ENCODE peak calls at places on chromosome 3, in ten cellular contexts. L, P, D, O, A, Q, R, B, K and M are unnamed samples.

GRCh38 chr3:125186261-125186770 is 26.2 kb downstream of the SLC12A8 start:
- DNase-seq in A (no peak), B (no peak), R (peak; percentile 51), Q (peak; percentile 43), L (no peak), P (no peak), D (no peak), O (no peak), K (no peak), M (no peak)

GRCh38 chr3:171704002-171704401 is 106.3 kb downstream of the PLD1 start:
- DNase-seq in R (peak; percentile 56), L (peak; percentile 53), D (no peak), O (no peak), A (no peak), P (no peak), K (no peak), Q (peak; percentile 37), B (no peak), M (no peak)

GRCh38 chr3:177337548-177338331 is 140.5 kb upstream of the TBL1XR1 start:
- DNase-seq in L (no peak), K (no peak), O (no peak), R (peak; percentile 84), D (no peak), Q (peak; percentile 52), A (no peak), P (peak; percentile 46), B (no peak), M (peak; percentile 73)

GRCh38 chr3:187014417-187014864 is 84.1 kb downstream of the ST6GAL1 start:
- DNase-seq in O (no peak), K (no peak), B (no peak), L (no peak), R (peak; percentile 71), D (no peak), P (no peak), Q (no peak), A (no peak), M (no peak)

GRCh38 chr3:34882764-34883163 is 756.6 kb upstream of the ARPP21 start:
- DNase-seq in B (no peak), R (no peak), Q (peak; percentile 18), D (no peak), A (no peak), P (no peak), O (no peak), K (no peak), L (no peak), M (no peak)

GRCh38 chr3:19934098-19934566 is at the start of gene EFHB:
- DNase-seq in L (peak; percentile 86), P (no peak), A (no peak), O (no peak), Q (peak; percentile 15), K (no peak), D (no peak), R (peak; percentile 11), B (no peak), M (no peak)

GRCh38 chr3:62084558-62084957 is 288.8 kb downstream of the FEZF2 start:
- DNase-seq in D (no peak), Q (no peak), A (no peak), P (no peak), K (no peak), O (no peak), B (no peak), L (no peak), R (no peak), M (no peak)

GRCh38 chr3:28130836-28131235 is 110.6 kb upstream of the CMC1 start:
- DNase-seq in K (no peak), R (no peak), L (peak; percentile 14), D (no peak), O (no peak), Q (no peak), B (no peak), P (no peak), A (no peak), M (no peak)

GRCh38 chr3:48595526-48596121 is 495 bp upstream of the COL7A1 start:
- DNase-seq in O (no peak), R (peak; percentile 84), D (no peak), P (no peak), K (no peak), A (peak; percentile 85), L (peak; percentile 26), Q (peak; percentile 68), B (no peak), M (no peak)

GRCh38 chr3:183393625-183394024 is 34.8 kb downstream of the MCF2L2 start:
- DNase-seq in K (no peak), R (no peak), B (no peak), Q (no peak), L (no peak), P (no peak), D (no peak), A (no peak), O (no peak), M (no peak)

GRCh38 chr3:30719536-30719935 is 113.1 kb downstream of the TGFBR2 start:
- DNase-seq in Q (no peak), O (no peak), A (no peak), D (no peak), P (no peak), K (no peak), B (no peak), L (no peak), R (no peak), M (no peak)

GRCh38 chr3:72907131-72907697 is 19.4 kb downstream of the GXYLT2 start:
- DNase-seq in P (no peak), K (peak; percentile 63), O (no peak), B (no peak), D (no peak), L (no peak), Q (no peak), A (no peak), R (peak; percentile 89), M (no peak)

GRCh38 chr3:66303556-66303955 is 82.8 kb downstream of the SLC25A26 start:
- DNase-seq in A (no peak), K (no peak), O (no peak), Q (no peak), B (no peak), D (no peak), R (no peak), L (no peak), P (peak; percentile 45), M (no peak)

GRCh38 chr3:48440590-48440958 is 517 bp downstream of the TMA7 start:
- DNase-seq in D (no peak), L (peak; percentile 39), A (no peak), Q (no peak), O (no peak), B (no peak), R (peak; percentile 19), K (no peak), P (no peak), M (no peak)

GRCh38 chr3:12139111-12139511 is 19.6 kb downstream of the TIMP4 start:
- DNase-seq in A (no peak), K (peak; percentile 39), L (peak; percentile 71), Q (peak; percentile 73), B (no peak), R (peak; percentile 87), D (peak; percentile 56), O (no peak), P (no peak), M (no peak)

GRCh38 chr3:23235264-23235663 is 32.1 kb downstream of the UBE2E2 start:
- DNase-seq in K (no peak), B (no peak), Q (no peak), O (no peak), R (no peak), A (no peak), P (no peak), L (no peak), D (no peak), M (no peak)

DNA sequence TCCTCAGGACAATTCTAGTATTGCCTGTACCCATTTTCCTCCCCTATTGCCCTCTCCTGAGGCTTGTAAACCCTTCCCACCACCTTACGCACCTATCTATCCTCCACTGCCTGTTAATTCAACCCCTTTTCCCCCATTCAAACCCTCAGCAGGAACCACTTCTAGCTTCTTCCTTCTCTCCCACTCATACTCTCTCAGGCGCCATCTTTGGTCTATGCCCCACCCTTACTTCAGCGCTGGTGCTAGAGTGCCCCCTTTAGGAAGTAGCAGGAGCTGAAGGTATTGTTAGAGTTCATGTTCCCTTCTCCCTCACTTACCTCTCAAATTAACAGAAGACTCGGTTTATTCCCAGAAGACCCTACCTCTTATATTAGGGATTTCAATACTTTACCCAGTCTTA is 121.8 kb upstream of the NLGN1 start:
- DNase-seq in B (no peak), Q (no peak), A (no peak), O (no peak), D (no peak), R (no peak), P (no peak), K (no peak), L (no peak), M (no peak)
- TF ChIP-seq CTCF in B (no peak), Q (no peak), A (no peak), O (no peak), D (peak; percentile 33), R (no peak), P (no peak), K (no peak), L (peak; percentile 14), M (peak; percentile 46)

DNA sequence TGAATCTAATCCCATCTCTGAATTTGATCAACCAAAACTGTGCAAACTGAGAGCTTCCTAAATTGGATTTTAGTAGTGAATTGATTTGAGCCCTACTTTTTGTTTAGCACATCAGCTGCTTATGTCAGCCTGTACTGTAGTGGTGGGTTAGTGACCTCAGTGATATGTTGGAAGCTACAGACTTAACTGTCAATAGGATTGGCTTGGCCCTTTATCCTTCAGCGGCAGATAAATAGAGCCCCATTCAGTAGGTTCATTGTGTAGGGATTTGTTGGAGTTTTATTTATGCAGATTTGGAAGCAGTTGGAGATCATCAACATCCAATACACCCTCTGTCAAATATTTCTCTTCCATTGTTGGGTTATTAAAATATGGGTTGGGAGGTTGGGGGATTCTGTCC is 409.7 kb downstream of the SOX2 start:
- DNase-seq in B (no peak), R (no peak), Q (no peak), O (no peak), K (no peak), A (no peak), P (no peak), L (peak; percentile 52), D (no peak), M (no peak)
- H3K27me3 ChIP-seq in B (no peaks in the 10 kb centered on the region), R (no peaks in the 10 kb centered on the region), Q (no peaks in the 10 kb centered on the region), O (no peaks in the 10 kb centered on the region), K (no peaks in the 10 kb centered on the region), A (no peaks in the 10 kb centered on the region), P (no peaks in the 10 kb centered on the region), L (no peaks in the 10 kb centered on the region), D (no peaks in the 10 kb centered on the region), M (no peaks in the 10 kb centered on the region)

DNA sequence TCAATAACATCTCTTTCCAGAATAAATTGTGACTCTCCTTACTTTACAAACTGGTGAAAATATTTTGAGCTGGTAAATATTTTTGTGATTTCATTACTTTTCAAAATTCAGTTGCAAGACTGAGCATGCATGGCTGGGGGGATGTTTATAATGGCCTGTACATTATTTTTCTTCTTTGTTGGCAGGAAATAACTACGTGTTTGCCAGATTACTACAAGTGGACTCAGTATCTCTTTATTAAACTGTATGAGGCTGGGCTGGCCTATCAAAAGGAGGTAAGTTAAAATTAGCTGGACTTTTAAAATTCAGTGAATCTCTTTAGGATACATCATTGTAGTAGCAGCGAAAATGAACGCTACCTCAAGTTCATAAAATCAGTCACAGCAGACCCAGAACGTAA is 58.3 kb downstream of the LARS2 start:
- DNase-seq in R (no peak), L (no peak), B (no peak), P (no peak), K (no peak), O (no peak), A (no peak), Q (no peak), D (no peak), M (no peak)
- H3K36me3 ChIP-seq in R (no peaks in the 10 kb centered on the region), L (peaks cover 3% of the 10 kb centered on the region), B (no peaks in the 10 kb centered on the region), P (no peaks in the 10 kb centered on the region), K (no peaks in the 10 kb centered on the region), O (peaks cover 40% of the 10 kb centered on the region), A (peaks cover 11% of the 10 kb centered on the region), Q (no peaks in the 10 kb centered on the region), D (no peaks in the 10 kb centered on the region), M (no peaks in the 10 kb centered on the region)

GRCh38 chr3:25727316-25727715 is 55.9 kb downstream of the NGLY1 start:
- DNase-seq in P (no peak), R (no peak), O (no peak), D (no peak), B (no peak), K (no peak), A (no peak), L (no peak), Q (no peak), M (no peak)
- TF ChIP-seq CTCF in P (no peak), R (no peak), O (no peak), D (no peak), B (no peak), K (no peak), A (no peak), L (no peak), Q (no peak), M (no peak)